ENCODE peak calls at places on chromosomes 13 and 19, in eight cellular contexts. F is upper lobe of left lung, Q is stomach, L is heart left ventricle, A is right lobe of liver, E is IMR-90, G is uterus, U is body of pancreas. J is an unnamed sample.

GRCh38 chr13:110648848-110649421 is 33.6 kb downstream of the NAXD start:
- DNase-seq in F (no peak), U (no peak), E (no peak), Q (no peak), G (no peak), L (no peak), A (no peak), J (no peak)

GRCh38 chr19:4913996-4914735 is 4.9 kb downstream of the UHRF1 start:
- DNase-seq in U (no peak), A (no peak), E (peak), L (no peak), G (no peak), Q (no peak), F (no peak), J (no peak)

GRCh38 chr13:26487781-26488180 is 69.7 kb upstream of the WASF3 start:
- DNase-seq in F (no peak), A (no peak), U (no peak), Q (no peak), G (no peak), L (no peak), E (no peak), J (no peak)

GRCh38 chr19:1875646-1876493 is 9.4 kb downstream of the ABHD17A start:
- DNase-seq in Q (peak), F (peak), L (peak), G (peak), A (peak), U (peak), E (peak), J (peak)

GRCh38 chr19:16330368-16330801 is 5.8 kb downstream of the KLF2 start:
- DNase-seq in E (peak), A (peak), U (peak), F (peak), Q (peak), G (peak), L (peak), J (no peak)

GRCh38 chr19:46975918-46976782 is 43.5 kb upstream of the NPAS1 start:
- DNase-seq in L (peak), Q (peak), U (peak), A (peak), F (peak), E (peak), G (peak), J (peak)

GRCh38 chr19:5397804-5398692 is 57.2 kb upstream of the ZNRF4 start:
- DNase-seq in G (no peak), F (no peak), E (no peak), L (no peak), Q (no peak), U (no peak), A (no peak), J (no peak)

GRCh38 chr19:16778796-16779411 is 50.3 kb upstream of the SIN3B start:
- DNase-seq in U (peak), L (peak), E (peak), F (peak), G (peak), A (peak), Q (peak), J (peak)

GRCh38 chr13:25882732-25883357 is 169.0 kb downstream of the SHISA2 start:
- DNase-seq in Q (no peak), U (no peak), L (no peak), E (no peak), G (no peak), A (no peak), F (no peak), J (no peak)

GRCh38 chr13:34001357-34001756 is 183.4 kb downstream of the RFC3 start:
- DNase-seq in E (no peak), F (no peak), A (no peak), U (no peak), Q (no peak), G (no peak), L (peak), J (no peak)

GRCh38 chr13:40345654-40346372 is 320.6 kb downstream of the FOXO1 start:
- DNase-seq in A (peak), G (no peak), U (peak), Q (peak), L (peak), E (no peak), F (no peak), J (no peak)

GRCh38 chr19:5936308-5936980 is 22.4 kb downstream of the CAPS start:
- DNase-seq in A (peak), F (no peak), E (no peak), U (peak), L (no peak), Q (no peak), G (no peak), J (no peak)

GRCh38 chr13:33740134-33740538 is 77.8 kb upstream of the RFC3 start:
- DNase-seq in U (no peak), Q (no peak), A (no peak), E (peak), G (no peak), L (no peak), F (no peak), J (no peak)

GRCh38 chr19:50859849-50860248 is 5.1 kb downstream of the KLK3 start:
- DNase-seq in Q (no peak), E (no peak), L (no peak), A (no peak), F (no peak), U (no peak), G (no peak), J (no peak)

GRCh38 chr13:105908581-105908980 is 626.9 kb downstream of the EFNB2 start:
- DNase-seq in E (no peak), Q (no peak), G (no peak), A (no peak), F (no peak), U (no peak), L (no peak), J (no peak)

GRCh38 chr13:51804295-51805172 is 571 bp upstream of the DHRS12 start:
- DNase-seq in L (peak), Q (peak), G (no peak), F (no peak), U (no peak), A (no peak), E (no peak), J (no peak)

GRCh38 chr13:111533900-111534645 is 213.6 kb downstream of the TEX29 start:
- DNase-seq in G (no peak), L (no peak), Q (no peak), E (no peak), A (peak), F (no peak), U (no peak), J (no peak)

DNA sequence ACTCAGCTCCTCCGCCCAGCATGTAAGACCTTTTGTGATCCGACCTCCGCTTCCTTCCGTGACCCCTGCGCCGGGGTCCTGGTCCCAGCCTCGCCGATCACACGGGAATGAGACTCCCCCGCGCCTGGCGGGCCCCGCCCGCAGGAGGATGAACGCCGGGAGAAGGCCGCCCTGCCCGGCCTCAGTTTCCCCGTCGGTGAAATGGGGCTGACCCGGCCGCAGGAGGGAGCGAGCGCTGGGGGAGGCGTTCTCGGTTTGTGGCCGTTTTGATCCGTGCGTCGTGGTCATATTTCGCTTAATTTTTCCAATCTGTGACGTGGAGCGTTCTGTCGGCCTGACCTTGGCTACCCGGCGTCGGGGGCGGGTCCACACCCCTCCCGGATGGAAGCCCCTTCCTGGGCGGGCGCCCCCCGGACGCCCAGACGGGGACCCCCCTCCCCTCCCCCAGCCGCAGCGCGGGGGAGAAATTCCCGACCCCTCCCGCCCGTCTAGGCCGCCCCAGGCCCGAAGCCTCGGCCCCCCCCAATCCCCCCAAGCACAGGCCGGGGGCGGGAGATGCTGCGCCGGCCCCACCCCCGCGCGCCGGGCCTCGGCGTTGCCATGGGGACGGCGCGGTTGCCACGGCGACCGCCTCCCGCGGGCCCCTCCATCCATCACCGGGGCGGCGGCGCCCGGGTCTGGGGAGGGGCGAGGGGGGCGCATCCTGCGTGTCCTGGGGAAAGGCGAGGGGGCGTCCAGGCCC is 11.1 kb downstream of the PALM start:
- DNase-seq in Q (no peak), A (no peak), G (peak), E (no peak), U (no peak), L (no peak), F (no peak), J (no peak)
- TF ChIP-seq POLR2A in Q (no peak), A (no peak), G (no peak), E (no peak), U (no peak), L (no peak), F (no peak), J (no peak)

GRCh38 chr13:71303144-71303543 is 563.9 kb downstream of the DACH1 start:
- DNase-seq in A (no peak), U (no peak), F (no peak), G (no peak), L (no peak), Q (no peak), E (no peak), J (no peak)
- TF ChIP-seq CTCF in A (no peak), U (peak), F (no peak), G (no peak), L (no peak), Q (no peak), E (no peak), J (no peak)

GRCh38 chr19:9850235-9850959 is 15.3 kb downstream of the PIN1 start:
- DNase-seq in E (no peak), G (no peak), L (no peak), Q (no peak), U (peak), A (no peak), F (no peak), J (no peak)
- TF ChIP-seq POLR2A in E (no peak), G (no peak), L (no peak), Q (no peak), U (no peak), A (no peak), F (no peak), J (no peak)

DNA sequence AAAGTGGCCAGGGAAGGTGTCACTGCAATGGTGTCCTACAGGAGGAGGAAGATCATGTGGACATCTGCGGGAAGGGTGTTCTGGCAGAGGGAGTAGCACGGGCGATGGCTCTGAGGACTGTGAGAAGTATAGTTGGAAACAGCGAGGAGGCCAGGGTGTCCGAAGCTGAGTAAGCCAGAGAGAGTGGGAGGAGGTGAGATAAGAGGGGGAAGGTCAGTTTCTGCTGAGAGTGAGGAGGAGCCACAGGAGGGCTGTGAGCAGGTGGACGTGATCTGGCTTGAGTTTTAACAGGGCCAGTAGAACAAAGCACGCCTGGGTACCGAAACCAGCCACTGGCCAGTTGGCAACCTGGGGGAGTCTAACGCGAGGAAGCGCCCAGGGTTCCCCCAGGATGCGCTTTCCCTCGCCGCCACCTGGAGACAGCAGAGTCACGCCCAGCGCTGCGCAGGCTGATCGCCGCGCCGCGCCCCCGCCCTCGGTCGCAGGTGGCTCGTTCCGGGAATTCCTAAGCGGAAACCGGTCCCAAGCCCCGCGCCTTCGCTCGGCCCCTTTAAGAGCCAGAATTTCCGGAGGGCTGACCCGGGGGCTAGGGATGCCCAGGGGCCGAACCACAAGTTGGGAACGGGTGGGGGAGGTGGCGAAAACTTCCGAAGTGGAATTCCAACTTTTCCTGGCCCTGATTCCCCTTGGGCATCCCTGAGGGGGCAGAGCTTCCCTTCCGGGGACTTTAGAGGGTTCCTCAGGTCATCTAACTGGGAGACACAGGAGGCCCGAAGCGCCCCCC is 1.1 kb upstream of the LSR start:
- DNase-seq in Q (peak), F (peak), U (peak), L (peak), E (no peak), A (peak), G (no peak), J (peak)
- TF ChIP-seq CTCF in Q (no peak), F (peak), U (peak), L (peak), E (no peak), A (peak), G (peak), J (no peak)

DNA sequence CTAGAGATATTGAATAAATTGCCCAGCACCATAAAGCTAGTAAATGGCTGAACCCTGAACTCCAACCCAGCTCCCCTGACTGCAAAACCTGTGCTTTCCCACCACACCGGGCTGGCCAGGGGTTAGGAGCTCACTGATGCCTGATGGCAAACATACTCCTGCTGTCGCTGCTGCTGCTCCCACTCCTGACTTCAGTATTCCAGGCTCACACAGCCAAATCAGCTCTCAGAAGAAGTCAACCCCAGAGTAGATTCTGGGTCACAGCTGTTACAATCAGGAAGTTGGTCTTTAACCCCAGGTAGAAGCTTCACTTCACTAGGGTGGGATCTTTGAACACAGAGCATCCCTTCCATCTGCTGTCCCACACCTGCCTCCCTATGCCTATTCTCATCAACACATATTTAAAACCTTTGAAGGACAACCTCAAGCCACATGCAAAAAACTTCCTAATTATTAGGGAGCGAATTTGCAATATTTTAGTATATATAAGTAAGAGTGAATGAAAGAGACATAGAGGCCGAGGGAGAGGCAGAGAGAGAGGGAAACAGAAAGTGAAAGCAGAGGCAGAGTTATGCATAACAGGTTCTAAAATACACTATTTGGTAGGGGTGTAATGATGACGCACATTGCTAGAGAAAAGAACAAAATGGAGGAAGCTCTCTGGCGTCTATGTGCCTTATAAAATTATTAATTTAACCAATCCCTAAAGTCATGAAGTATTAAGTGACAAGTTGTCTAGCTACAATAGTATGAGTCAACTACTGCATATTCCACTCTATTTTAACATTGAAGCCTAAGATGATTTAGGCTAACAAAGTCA is 99.4 kb upstream of the SERP2 start:
- DNase-seq in L (peak), E (peak), U (peak), A (no peak), G (no peak), Q (no peak), F (no peak), J (peak)
- TF ChIP-seq POLR2A in L (no peak), E (no peak), U (no peak), A (no peak), G (no peak), Q (no peak), F (no peak), J (no peak)

GRCh38 chr13:36616706-36617105 is 57.1 kb upstream of the SERTM1 start:
- DNase-seq in E (no peak), A (no peak), G (no peak), U (no peak), Q (no peak), F (no peak), L (no peak), J (no peak)

DNA sequence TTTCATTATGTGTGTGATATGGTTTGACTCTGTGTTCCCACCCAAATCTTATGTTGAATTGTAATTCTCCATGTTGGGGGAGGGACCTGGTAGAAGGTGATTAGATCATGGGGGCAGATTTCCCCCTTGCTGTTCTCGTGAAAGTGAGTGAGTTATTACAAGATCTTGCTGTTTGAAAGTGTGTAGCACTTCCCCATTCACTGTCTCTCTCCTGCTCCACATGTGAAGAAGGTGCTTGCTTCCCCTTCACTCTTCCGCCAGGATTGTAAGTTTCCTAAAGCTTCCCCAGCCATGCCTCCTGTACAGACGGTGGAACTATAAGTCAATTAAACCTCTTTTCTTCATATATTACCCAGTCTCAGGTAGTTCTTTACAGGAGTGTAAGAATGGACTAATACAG is 54.3 kb upstream of the SERTM1 start:
- DNase-seq in Q (no peak), A (no peak), E (no peak), U (no peak), F (no peak), G (no peak), L (no peak), J (no peak)
- TF ChIP-seq CTCF in Q (no peak), A (no peak), E (no peak), U (no peak), F (no peak), G (no peak), L (no peak), J (no peak)

GRCh38 chr13:113635709-113636108 is 22.3 kb downstream of the ATP4B start:
- DNase-seq in L (no peak), U (no peak), A (no peak), E (no peak), Q (no peak), G (no peak), F (no peak), J (no peak)
- TF ChIP-seq POLR2A in L (no peak), U (no peak), A (no peak), E (no peak), Q (no peak), G (no peak), F (no peak), J (no peak)

GRCh38 chr13:20209937-20210336 is 17.2 kb upstream of the GJB2 start:
- DNase-seq in E (no peak), U (no peak), L (no peak), G (no peak), A (no peak), Q (no peak), F (no peak), J (no peak)

GRCh38 chr13:20206836-20207235 is 14.1 kb upstream of the GJB2 start:
- DNase-seq in L (no peak), Q (no peak), G (no peak), F (no peak), E (no peak), U (no peak), A (no peak), J (no peak)

GRCh38 chr13:20206065-20206725 is 13.5 kb upstream of the GJB2 start:
- DNase-seq in A (no peak), L (no peak), U (no peak), Q (no peak), F (no peak), G (no peak), E (no peak), J (no peak)
- TF ChIP-seq CTCF in A (no peak), L (no peak), U (no peak), Q (no peak), F (no peak), G (no peak), E (no peak), J (no peak)

GRCh38 chr13:42271337-42272114 is 426 bp upstream of the AKAP11 start:
- DNase-seq in L (peak), F (peak), G (peak), U (peak), Q (peak), A (peak), E (peak), J (peak)
- TF ChIP-seq POLR2A in L (no peak), F (no peak), G (no peak), U (no peak), Q (no peak), A (no peak), E (no peak), J (no peak)

DNA sequence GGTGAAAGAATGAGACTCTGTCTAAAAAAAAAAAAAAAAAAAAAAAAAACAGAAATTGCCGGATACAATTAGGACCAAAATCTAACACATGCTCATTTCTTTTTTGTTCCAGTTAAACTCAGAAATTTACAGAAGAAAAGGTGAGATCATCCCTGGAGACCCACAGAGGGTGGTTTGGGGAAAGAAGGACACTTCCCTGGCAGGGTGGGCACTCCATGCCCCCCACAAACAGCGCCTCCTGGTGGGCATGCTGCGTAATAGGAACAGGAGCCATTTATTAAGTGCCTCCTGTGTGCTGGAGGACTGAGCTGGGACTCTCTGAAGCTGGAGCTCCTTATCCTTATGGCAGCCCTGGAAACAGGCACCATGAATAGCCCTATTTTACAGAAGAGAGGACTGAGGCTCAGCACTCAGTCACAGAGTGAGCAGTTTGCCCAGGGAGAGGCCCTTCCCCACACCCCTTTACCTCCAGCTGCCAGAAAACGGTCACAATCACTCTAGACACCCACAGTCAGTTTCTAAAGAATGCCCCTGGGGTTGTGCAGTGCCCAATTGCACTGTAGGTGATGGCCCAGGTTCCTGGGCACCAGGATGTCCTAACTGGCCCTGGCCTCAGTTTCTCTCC is 10.1 kb downstream of the C19orf38 start:
- DNase-seq in G (no peak), E (no peak), L (no peak), Q (no peak), F (no peak), U (no peak), A (no peak), J (no peak)
- TF ChIP-seq CTCF in G (no peak), E (peak), L (peak), Q (no peak), F (no peak), U (peak), A (peak), J (no peak)